ENCODE peak calls at places on chromosomes 1 and 21, in six cellular contexts. A is ureter, H is pancreas, W is uterus, M is upper lobe of right lung, L is GM20000. I is an unnamed sample.

GRCh38 chr1:234972411-234973191 is 156.0 kb downstream of the TOMM20 start:
- DNase-seq in L (no peak), M (no peak), A (no peak), W (no peak), H (no peak), I (no peak)

GRCh38 chr1:47710075-47711071 is 272.5 kb downstream of the FOXD2 start:
- DNase-seq in M (peak), H (peak), W (peak), A (peak), L (peak), I (peak)

GRCh38 chr1:72366473-72366872 is 84.1 kb upstream of the NEGR1 start:
- DNase-seq in A (peak), M (no peak), L (no peak), W (no peak), H (no peak), I (no peak)

GRCh38 chr1:150537732-150538684 is 11.2 kb upstream of the ADAMTSL4 start:
- DNase-seq in M (no peak), W (no peak), L (no peak), H (no peak), A (peak), I (no peak)

GRCh38 chr1:19640363-19641316 is 3.5 kb upstream of the NBL1 start:
- DNase-seq in W (no peak), M (no peak), A (no peak), L (no peak), H (no peak), I (no peak)

GRCh38 chr1:65830306-65830705 is 37.6 kb downstream of the PDE4B start:
- DNase-seq in W (no peak), A (no peak), H (no peak), M (no peak), L (no peak), I (no peak)

GRCh38 chr1:22709891-22710687 is 550 bp upstream of the EPHB2 start:
- DNase-seq in A (no peak), L (peak), M (peak), H (peak), W (peak), I (no peak)

GRCh38 chr1:171796592-171796991 is 15.1 kb downstream of the METTL13 start:
- DNase-seq in M (no peak), H (no peak), L (no peak), A (no peak), W (no peak), I (no peak)

GRCh38 chr1:47436304-47436978 is 1.4 kb upstream of the FOXD2 start:
- DNase-seq in M (peak), A (peak), L (peak), W (peak), H (peak), I (no peak)

GRCh38 chr1:44786138-44786840 is 1.7 kb downstream of the BEST4 start:
- DNase-seq in A (peak), M (peak), W (peak), L (peak), H (peak), I (no peak)

GRCh38 chr21:36976228-36976627 is 9.8 kb upstream of the HLCS start:
- DNase-seq in M (no peak), W (no peak), L (no peak), H (no peak), A (no peak), I (no peak)

GRCh38 chr1:212557739-212558664 is 50.6 kb upstream of the ATF3 start:
- DNase-seq in W (peak), A (peak), H (peak), L (no peak), M (peak), I (no peak)

GRCh38 chr1:116987256-116987555 is 14.4 kb upstream of the CD101 start:
- DNase-seq in W (no peak), H (peak), A (no peak), L (no peak), M (no peak), I (peak)

GRCh38 chr1:20349561-20349960 is 58.9 kb downstream of the VWA5B1 start:
- DNase-seq in W (no peak), A (no peak), M (no peak), L (no peak), H (no peak), I (no peak)

GRCh38 chr1:53765656-53766055 is 26.7 kb upstream of the GLIS1 start:
- DNase-seq in W (no peak), L (no peak), M (no peak), H (no peak), A (no peak), I (no peak)

I was measured in stimulated activated CD8-positive, alpha-beta memory T cell treated with anti-CD3 and anti-CD28 coated beads, Interleukin-7, amount 100 ng/mL, for 48 hours.